ENCODE peak calls at places on chromosomes 3 and 15, in ten cellular contexts. H is astrocyte, S is GM23338, U is OCI-LY7, O is neuronal stem cell, A is PC-9, N is H1, Z is PC-3, L is K562, X is SK-N-SH. J is an unnamed sample.

GRCh38 chr3:108461641-108462040 is 48.8 kb downstream of the MYH15 start:
- DNase-seq in H (no peak), S (no peak), U (no peak), O (no peak), A (no peak), N (no peak), Z (no peak), L (peak; percentile 3), X (no peak), J (no peak)

GRCh38 chr15:36332301-36332700 is 247.1 kb upstream of the CDIN1 start:
- DNase-seq in H (peak; percentile 59), S (no peak), U (no peak), O (no peak), A (no peak), N (no peak), Z (no peak), L (no peak), X (no peak), J (no peak)

GRCh38 chr15:39587291-39587909 is 6.5 kb downstream of the THBS1 start:
- DNase-seq in H (no peak), S (no peak), U (no peak), O (no peak), A (no peak), N (no peak), Z (no peak), L (no peak), X (no peak), J (no peak)

GRCh38 chr3:69329897-69330296 is 56.0 kb downstream of the FRMD4B start:
- DNase-seq in H (peak; percentile 41), S (no peak), U (no peak), O (no peak), A (no peak), N (no peak), Z (no peak), L (no peak), X (no peak), J (no peak)

GRCh38 chr3:189773056-189773455 is 141.9 kb downstream of the TP63 start:
- DNase-seq in H (peak; percentile 84), S (no peak), U (no peak), O (no peak), A (no peak), N (no peak), Z (peak; percentile 53), L (no peak), X (no peak), J (no peak)

GRCh38 chr3:43259626-43260025 is 26.7 kb upstream of the SNRK start:
- DNase-seq in H (no peak), S (no peak), U (no peak), O (no peak), A (peak; percentile 4), N (no peak), Z (peak; percentile 62), L (no peak), X (no peak), J (peak; percentile 44)

GRCh38 chr3:116453676-116454346 is 8.5 kb upstream of the LSAMP start:
- DNase-seq in H (no peak), S (no peak), U (no peak), O (no peak), A (no peak), N (no peak), Z (peak; percentile 14), L (no peak), X (no peak), J (no peak)

GRCh38 chr3:175149675-175150074 is 290.5 kb downstream of the NAALADL2 start:
- DNase-seq in H (peak; percentile 41), S (no peak), U (peak; percentile 16), O (no peak), A (peak; percentile 49), N (no peak), Z (peak; percentile 76), L (no peak), X (no peak), J (no peak)

GRCh38 chr3:10343526-10343925 is 22.6 kb upstream of the SEC13 start:
- DNase-seq in H (no peak), S (no peak), U (no peak), O (no peak), A (no peak), N (no peak), Z (no peak), L (no peak), X (no peak), J (no peak)

GRCh38 chr3:149845570-149846244 is 32.7 kb downstream of the RNF13 start:
- DNase-seq in H (no peak), S (no peak), U (no peak), O (no peak), A (no peak), N (no peak), Z (peak; percentile 81), L (no peak), X (no peak), J (no peak)

GRCh38 chr3:183217548-183218321 is 35.3 kb upstream of the B3GNT5 start:
- DNase-seq in H (no peak), S (no peak), U (no peak), O (no peak), A (no peak), N (no peak), Z (no peak), L (no peak), X (no peak), J (peak; percentile 63)

GRCh38 chr15:66760968-66761722 is 59.1 kb downstream of the SMAD6 start:
- DNase-seq in H (no peak), S (no peak), U (no peak), O (no peak), A (no peak), N (no peak), Z (no peak), L (no peak), X (no peak), J (no peak)

DNA sequence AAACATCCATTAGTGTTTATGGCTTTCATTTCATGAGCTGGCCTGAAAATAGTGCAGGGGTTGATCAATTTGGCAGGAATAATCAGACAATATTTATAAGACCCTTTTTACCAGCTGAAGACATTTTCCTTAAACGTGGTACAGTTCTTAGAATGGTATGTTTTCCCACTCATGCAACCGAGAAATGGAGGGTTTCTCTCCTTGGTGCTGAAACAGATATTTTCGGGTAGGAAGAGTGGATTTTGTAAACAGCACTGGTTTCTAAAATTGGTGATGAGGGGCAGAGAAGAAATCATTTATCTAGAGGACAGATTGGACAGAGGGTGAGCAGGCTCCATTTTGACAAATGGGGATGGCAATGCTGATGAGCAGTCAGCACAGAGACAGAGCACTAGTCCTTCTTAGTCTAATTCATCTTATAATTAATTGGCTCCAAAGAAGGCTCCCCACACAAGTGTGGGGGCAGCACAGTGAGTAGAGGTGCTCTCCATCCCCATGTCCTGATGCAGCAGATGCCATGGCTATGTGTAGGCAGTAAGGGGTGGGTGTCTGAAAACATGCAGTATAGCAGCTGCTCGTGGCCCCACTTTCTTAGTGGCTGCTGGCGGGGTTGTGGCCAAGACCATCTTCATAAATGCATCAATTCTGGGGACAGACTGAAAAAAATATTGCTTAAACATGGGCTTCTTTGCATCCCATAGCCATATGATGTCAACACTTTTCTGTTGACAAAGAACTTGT is 18.1 kb upstream of the SLC7A14 start:
- DNase-seq in H (peak; percentile 7), S (no peak), U (no peak), O (no peak), A (no peak), N (no peak), Z (no peak), L (no peak), X (no peak), J (no peak)
- H2AFZ ChIP-seq in H (no peak overlapping the region), S (no peak overlapping the region), U (no peak overlapping the region), O (no peak overlapping the region), A (no peak overlapping the region), N (no peak overlapping the region), Z (no peak overlapping the region), L (no peak overlapping the region), X (no peak overlapping the region), J (no peak overlapping the region)

GRCh38 chr15:51677453-51677852 is 3.9 kb upstream of the SCG3 start:
- DNase-seq in H (no peak), S (no peak), U (no peak), O (no peak), A (no peak), N (no peak), Z (no peak), L (no peak), X (no peak), J (no peak)

GRCh38 chr15:51675234-51675633 is 6.1 kb upstream of the SCG3 start:
- DNase-seq in H (no peak), S (peak; percentile 21), U (no peak), O (no peak), A (no peak), N (no peak), Z (no peak), L (no peak), X (no peak), J (no peak)

GRCh38 chr15:51678081-51678480 is 3.2 kb upstream of the SCG3 start:
- DNase-seq in H (no peak), S (no peak), U (no peak), O (no peak), A (no peak), N (no peak), Z (peak; percentile 15), L (no peak), X (no peak), J (no peak)

GRCh38 chr15:51681303-51681963 is at the start of gene SCG3:
- DNase-seq in H (peak; percentile 56), S (peak; percentile 100), U (no peak), O (peak; percentile 88), A (peak; percentile 43), N (peak; percentile 94), Z (peak; percentile 55), L (peak; percentile 81), X (peak; percentile 80), J (no peak)

GRCh38 chr15:51680316-51680715 is 987 bp upstream of the SCG3 start:
- DNase-seq in H (no peak), S (no peak), U (no peak), O (no peak), A (no peak), N (no peak), Z (no peak), L (no peak), X (no peak), J (no peak)
- H3K4me3 ChIP-seq in H (no peak overlapping the region), S (peak overlapping the region; percentile 61), U (no peak overlapping the region), O (no peak overlapping the region), A (no peak overlapping the region), N (no peak overlapping the region), Z (no peak overlapping the region), L (no peak overlapping the region), X (no peak overlapping the region), J (no peak overlapping the region)

DNA sequence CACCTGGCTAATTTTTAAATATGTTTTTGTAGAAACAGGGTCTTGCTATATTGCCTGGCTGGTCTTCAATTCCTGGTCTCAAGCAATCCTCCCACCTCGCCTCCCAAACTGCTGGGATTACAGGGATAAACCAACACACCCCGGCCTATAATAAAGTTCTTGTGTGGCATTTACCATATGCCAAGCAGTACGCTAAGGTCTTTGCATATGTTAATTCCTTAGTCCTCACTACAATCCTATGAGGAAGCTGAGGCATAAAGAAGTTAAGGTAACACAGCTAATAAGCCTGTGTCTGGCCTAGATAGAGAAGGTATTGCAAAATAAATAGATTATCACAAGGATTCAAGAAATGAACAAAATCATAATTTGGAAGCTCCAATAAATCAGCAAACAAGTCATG is 17.6 kb upstream of the SLC4A7 start:
- DNase-seq in H (no peak), S (no peak), U (no peak), O (no peak), A (no peak), N (no peak), Z (no peak), L (no peak), X (no peak), J (no peak)
- H3K4me2 ChIP-seq in H (no peak overlapping the region), S (no peak overlapping the region), U (no peak overlapping the region), O (no peak overlapping the region), A (no peak overlapping the region), N (no peak overlapping the region), Z (no peak overlapping the region), L (no peak overlapping the region), X (no peak overlapping the region), J (no peak overlapping the region)

GRCh38 chr15:63598467-63599400 is 1.5 kb downstream of the FBXL22 start:
- DNase-seq in H (no peak), S (no peak), U (no peak), O (no peak), A (no peak), N (no peak), Z (no peak), L (no peak), X (peak; percentile 16), J (no peak)
- H2AFZ ChIP-seq in H (no peak overlapping the region), S (no peak overlapping the region), U (no peak overlapping the region), O (peak overlapping the region; percentile 6), A (no peak overlapping the region), N (no peak overlapping the region), Z (peak overlapping the region; percentile 73), L (no peak overlapping the region), X (no peak overlapping the region), J (no peak overlapping the region)

J was measured in Karpas-422.